ENCODE peak calls at places on chromosome 15, in four cellular contexts. E is sigmoid colon, C is tibial nerve, X is hepatocyte. K is an unnamed sample.
A peak's percentile ranks its signal among the peaks of the same experiment; 100 is the strongest.

GRCh38 chr15:25784876-25785642 is 78.1 kb downstream of the ATP10A start:
- DNase-seq in E (peak; percentile 58), C (no peak), X (no peak), K (peak; percentile 74)

GRCh38 chr15:52673312-52673711 is 5.9 kb downstream of the ATOSA start:
- DNase-seq in C (no peak), E (no peak), X (no peak), K (no peak)

GRCh38 chr15:27486036-27486435 is 515.1 kb downstream of the GABRG3 start:
- DNase-seq in X (no peak), E (no peak), C (no peak), K (no peak)

GRCh38 chr15:74716647-74717046 is 8.7 kb downstream of the CYP1A1 start:
- DNase-seq in E (no peak), C (no peak), X (no peak), K (no peak)

GRCh38 chr15:95292790-95293450 is 1037.6 kb upstream of the NR2F2 start:
- DNase-seq in E (no peak), X (no peak), C (no peak), K (no peak)

GRCh38 chr15:45319472-45320214 is 58.7 kb downstream of the GATM start:
- DNase-seq in X (no peak), C (no peak), E (no peak), K (no peak)

GRCh38 chr15:45179221-45179985 is 8.4 kb downstream of the SHF start:
- DNase-seq in C (no peak), X (no peak), E (no peak), K (no peak)

GRCh38 chr15:39944711-39945110 is 10.8 kb downstream of the EIF2AK4 start:
- DNase-seq in E (no peak), X (no peak), C (no peak), K (no peak)

GRCh38 chr15:66758844-66759243 is 56.8 kb downstream of the SMAD6 start:
- DNase-seq in C (no peak), E (no peak), X (no peak), K (no peak)
- H3K4me1 ChIP-seq in C (no peaks in the 10 kb centered on the region), E (peaks cover 28% of the 10 kb centered on the region), X (peaks cover 57% of the 10 kb centered on the region), K (no peaks in the 10 kb centered on the region)

DNA sequence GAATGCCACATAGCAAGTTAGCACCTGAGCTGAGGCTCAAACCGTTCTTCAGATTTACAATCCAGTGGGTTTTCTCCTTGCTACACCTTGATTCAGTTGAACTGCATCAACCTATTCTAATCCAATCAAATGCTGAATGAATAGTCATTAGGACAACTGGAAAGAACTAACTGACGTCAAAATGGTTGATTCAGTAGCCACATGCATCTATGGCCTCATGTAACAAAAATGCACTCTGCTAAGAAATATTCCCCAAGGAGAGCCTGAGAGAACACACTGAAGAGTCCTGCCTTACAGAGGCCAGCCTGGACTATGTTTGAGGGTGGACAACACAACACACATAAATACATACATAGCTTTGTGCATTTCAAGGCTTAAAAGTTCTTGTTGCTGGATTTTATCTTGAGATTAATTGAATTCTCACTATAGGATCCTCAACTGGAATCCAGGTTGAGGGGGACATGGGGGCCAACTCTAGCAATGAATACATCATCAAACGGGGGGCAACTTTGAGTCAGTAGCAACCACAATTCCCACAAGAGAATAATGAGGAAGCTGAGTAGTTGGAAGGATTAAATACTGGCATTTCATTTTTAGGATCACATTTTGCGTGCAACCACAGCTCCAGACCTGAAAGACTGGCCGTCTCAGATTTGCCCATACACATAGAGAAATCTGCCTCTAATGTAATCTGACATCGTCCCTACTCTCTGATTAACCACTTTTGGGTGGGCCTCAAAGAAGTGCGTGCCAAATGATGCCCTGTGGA is 280.2 kb upstream of the ICE2 start:
- DNase-seq in E (no peak), C (no peak), X (no peak), K (no peak)
- H3K4me3 ChIP-seq in E (no peak overlapping the region), C (no peak overlapping the region), X (no peak overlapping the region), K (no peak overlapping the region)

DNA sequence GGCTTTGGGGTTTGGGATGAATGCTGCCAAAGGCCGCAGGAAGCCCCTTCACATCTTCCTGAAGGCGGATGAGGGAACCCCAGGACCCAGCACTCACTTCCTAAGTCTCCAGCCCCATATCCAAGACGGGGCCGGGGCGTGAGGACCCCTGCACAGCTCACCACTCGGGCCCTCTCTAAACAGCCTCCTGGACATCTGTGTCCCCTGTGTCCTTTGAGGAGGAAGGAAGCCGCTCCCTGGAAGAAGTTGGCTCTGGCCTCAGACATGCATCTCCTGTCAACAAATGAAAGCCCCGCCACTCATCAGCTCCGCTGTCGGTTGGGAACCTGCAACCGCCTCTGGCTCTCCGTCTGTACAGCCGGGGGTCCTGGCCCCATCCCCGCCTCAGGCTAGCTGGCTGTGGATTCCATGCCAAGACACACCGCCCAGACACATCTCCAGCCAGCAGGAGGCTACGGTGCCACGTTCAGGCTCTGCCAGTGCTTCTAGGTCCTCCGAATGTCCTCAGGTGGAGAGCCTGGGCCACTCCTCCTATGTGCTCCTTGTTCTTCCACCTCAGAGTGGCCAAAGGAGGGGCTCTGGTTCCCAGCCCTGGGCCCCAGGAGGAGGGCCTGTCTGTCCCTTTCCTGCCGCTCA is 140.0 kb upstream of the MEF2A start:
- DNase-seq in E (peak; percentile 61), X (no peak), C (no peak), K (no peak)
- TF ChIP-seq CTCF in E (no peak), X (peak; percentile 2), C (no peak), K (no peak)

GRCh38 chr15:29799859-29800258 is 22.4 kb downstream of the TJP1 start:
- DNase-seq in X (no peak), E (no peak), C (no peak), K (no peak)

GRCh38 chr15:29802411-29802810 is 19.9 kb downstream of the TJP1 start:
- DNase-seq in C (no peak), X (no peak), E (no peak), K (no peak)

GRCh38 chr15:29805708-29806104 is 16.6 kb downstream of the TJP1 start:
- DNase-seq in X (no peak), E (no peak), C (no peak), K (no peak)

GRCh38 chr15:29800441-29801366 is 21.6 kb downstream of the TJP1 start:
- DNase-seq in E (no peak), C (no peak), X (no peak), K (no peak)

DNA sequence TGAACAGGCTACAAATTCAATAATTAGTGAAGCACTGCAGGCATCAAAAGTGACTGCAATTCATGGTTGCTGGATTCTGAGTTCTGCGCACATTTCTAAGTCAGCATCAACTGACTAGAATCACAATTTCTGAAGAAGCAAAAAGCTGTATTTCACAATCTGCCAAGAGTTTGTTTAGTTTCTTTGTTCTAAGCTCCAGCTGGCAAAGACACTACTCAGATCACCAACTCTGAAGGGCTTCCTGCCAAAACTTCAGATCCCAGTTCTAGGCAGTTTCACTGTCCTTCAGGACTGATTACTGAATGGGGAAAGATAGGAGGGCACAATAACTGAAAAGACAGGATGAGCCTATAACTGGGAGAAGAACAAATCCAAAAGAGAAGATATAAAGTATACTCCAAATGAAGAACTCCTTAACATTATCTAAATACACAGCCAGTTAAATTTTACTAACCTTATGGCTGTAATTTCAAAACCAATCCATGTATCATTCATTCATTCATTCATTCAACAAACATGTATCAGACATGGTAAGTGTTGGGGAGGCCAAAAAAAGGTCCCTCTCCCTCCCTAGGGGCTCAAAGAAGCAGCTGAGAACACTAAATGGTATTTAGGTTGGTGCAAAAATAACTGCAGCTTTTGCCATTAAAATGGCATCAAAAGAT is 17.1 kb downstream of the TJP1 start:
- DNase-seq in C (peak; percentile 68), E (no peak), X (peak; percentile 39), K (no peak)
- H3K4me1 ChIP-seq in C (peaks cover 2% of the 10 kb centered on the region), E (peaks cover 69% of the 10 kb centered on the region), X (peaks cover 24% of the 10 kb centered on the region), K (peaks cover 72% of the 10 kb centered on the region)

GRCh38 chr15:71084264-71084663 is 31.0 kb upstream of the THSD4 start:
- DNase-seq in C (no peak), E (no peak), X (no peak), K (no peak)

GRCh38 chr15:71080166-71080565 is 35.1 kb upstream of the THSD4 start:
- DNase-seq in C (no peak), E (no peak), X (no peak), K (no peak)

GRCh38 chr15:71083349-71083748 is 31.9 kb upstream of the THSD4 start:
- DNase-seq in C (no peak), X (no peak), E (no peak), K (no peak)

GRCh38 chr15:71080705-71081104 is 34.6 kb upstream of the THSD4 start:
- DNase-seq in E (no peak), C (no peak), X (no peak), K (no peak)

GRCh38 chr15:71082803-71083202 is 32.5 kb upstream of the THSD4 start:
- DNase-seq in C (peak; percentile 9), X (no peak), E (no peak), K (no peak)
- H3K4me3 ChIP-seq in C (no peak overlapping the region), X (no peak overlapping the region), E (no peak overlapping the region), K (no peak overlapping the region)

GRCh38 chr15:85406916-85407315 is 26.5 kb downstream of the AKAP13 start:
- DNase-seq in E (no peak), C (no peak), X (no peak), K (no peak)
- TF ChIP-seq CTCF in E (no peak), C (no peak), X (no peak), K (no peak)

GRCh38 chr15:76335851-76336253 is 721 bp upstream of the ISL2 start:
- DNase-seq in C (no peak), X (no peak), E (no peak), K (no peak)

GRCh38 chr15:76338555-76339301 is 2.2 kb downstream of the ISL2 start:
- DNase-seq in E (no peak), X (no peak), C (no peak), K (no peak)

GRCh38 chr15:76337739-76338554 is 1.4 kb downstream of the ISL2 start:
- DNase-seq in C (no peak), X (no peak), E (no peak), K (no peak)

GRCh38 chr15:76336254-76337046 is at the start of gene ISL2:
- DNase-seq in E (peak; percentile 97), X (peak; percentile 90), C (no peak), K (no peak)

GRCh38 chr15:76337047-76337738 is 620 bp downstream of the ISL2 start:
- DNase-seq in C (no peak), E (no peak), X (no peak), K (no peak)
- H3K4me1 ChIP-seq in C (no peaks in the 10 kb centered on the region), E (peaks cover 60% of the 10 kb centered on the region), X (peaks cover 31% of the 10 kb centered on the region), K (peaks cover 63% of the 10 kb centered on the region)

K was measured in right atrium auricular region.